ENCODE peak calls at places on chromosomes 3 and 15, in seven cellular contexts. One of them, this sample, is unnamed. For H3K4me1, the result is how much of the 10 kb centered on the place peaks cover.

GRCh38 chr15:64010719-64011118 is 35.6 kb downstream of the DAPK2 start:
- DNase-seq in HCT116: peak
- DNase-seq in GM23248: peak
- DNase-seq in OCI-LY7: peak
- DNase-seq in SK-N-SH: no peak
- DNase-seq in GM23338: no peak
- DNase-seq in neural progenitor cell: no peak
- DNase-seq in this sample: peak

GRCh38 chr15:71753346-71753745 is 57.0 kb upstream of the NR2E3 start:
- DNase-seq in GM23248: peak
- DNase-seq in SK-N-SH: no peak
- DNase-seq in OCI-LY7: no peak
- DNase-seq in GM23338: no peak
- DNase-seq in neural progenitor cell: no peak
- DNase-seq in HCT116: no peak
- DNase-seq in this sample: peak

GRCh38 chr15:90101130-90101968 is 919 bp downstream of the IDH2 start:
- DNase-seq in HCT116: no peak
- DNase-seq in neural progenitor cell: peak
- DNase-seq in GM23248: peak
- DNase-seq in OCI-LY7: peak
- DNase-seq in GM23338: peak
- DNase-seq in SK-N-SH: peak
- DNase-seq in this sample: no peak

GRCh38 chr3:184593201-184593922 is 31.8 kb downstream of the EPHB3 start:
- DNase-seq in HCT116: no peak
- DNase-seq in SK-N-SH: peak
- DNase-seq in GM23248: peak
- DNase-seq in OCI-LY7: no peak
- DNase-seq in GM23338: no peak
- DNase-seq in neural progenitor cell: no peak
- DNase-seq in this sample: no peak

GRCh38 chr3:194779729-194780224 is 94.1 kb downstream of the FAM43A start:
- DNase-seq in GM23338: no peak
- DNase-seq in OCI-LY7: no peak
- DNase-seq in neural progenitor cell: no peak
- DNase-seq in SK-N-SH: no peak
- DNase-seq in GM23248: peak
- DNase-seq in HCT116: no peak
- DNase-seq in this sample: no peak

GRCh38 chr15:64635486-64635815 is 139.9 kb downstream of the RBPMS2 start:
- DNase-seq in GM23248: peak
- DNase-seq in neural progenitor cell: peak
- DNase-seq in SK-N-SH: peak
- DNase-seq in OCI-LY7: no peak
- DNase-seq in GM23338: no peak
- DNase-seq in HCT116: no peak
- DNase-seq in this sample: no peak

GRCh38 chr15:51849866-51850265 is 20.4 kb downstream of the TMOD3 start:
- DNase-seq in GM23338: no peak
- DNase-seq in SK-N-SH: no peak
- DNase-seq in neural progenitor cell: no peak
- DNase-seq in OCI-LY7: no peak
- DNase-seq in HCT116: no peak
- DNase-seq in GM23248: no peak
- DNase-seq in this sample: no peak

GRCh38 chr15:68833734-68834334 is 13.1 kb upstream of the ANP32A start:
- DNase-seq in GM23338: no peak
- DNase-seq in SK-N-SH: peak
- DNase-seq in OCI-LY7: peak
- DNase-seq in HCT116: no peak
- DNase-seq in GM23248: no peak
- DNase-seq in neural progenitor cell: no peak
- DNase-seq in this sample: no peak

GRCh38 chr3:156817931-156818765 is 8.0 kb upstream of the LEKR1 start:
- DNase-seq in OCI-LY7: no peak
- DNase-seq in SK-N-SH: no peak
- DNase-seq in neural progenitor cell: no peak
- DNase-seq in HCT116: no peak
- DNase-seq in GM23338: no peak
- DNase-seq in GM23248: peak
- DNase-seq in this sample: peak

GRCh38 chr15:100890059-100890720 is 10.6 kb downstream of the ALDH1A3 start:
- DNase-seq in GM23248: peak
- DNase-seq in GM23338: no peak
- DNase-seq in neural progenitor cell: no peak
- DNase-seq in OCI-LY7: no peak
- DNase-seq in SK-N-SH: no peak
- DNase-seq in HCT116: no peak
- DNase-seq in this sample: peak

GRCh38 chr3:155185623-155186022 is 105.5 kb downstream of the MME start:
- DNase-seq in neural progenitor cell: no peak
- DNase-seq in SK-N-SH: no peak
- DNase-seq in GM23248: peak
- DNase-seq in GM23338: peak
- DNase-seq in OCI-LY7: no peak
- DNase-seq in HCT116: no peak
- DNase-seq in this sample: peak

GRCh38 chr3:132180337-132180791 is 136.8 kb upstream of the ACP3 start:
- DNase-seq in HCT116: peak
- DNase-seq in GM23338: peak
- DNase-seq in neural progenitor cell: peak
- DNase-seq in SK-N-SH: peak
- DNase-seq in GM23248: peak
- DNase-seq in OCI-LY7: peak
- DNase-seq in this sample: peak
- TF ChIP-seq EZH2phosphoT487 in HCT116: no peak
- TF ChIP-seq EZH2phosphoT487 in GM23338: no peak
- TF ChIP-seq EZH2phosphoT487 in neural progenitor cell: no peak
- TF ChIP-seq EZH2phosphoT487 in SK-N-SH: no peak
- TF ChIP-seq EZH2phosphoT487 in GM23248: no peak
- TF ChIP-seq EZH2phosphoT487 in OCI-LY7: no peak
- TF ChIP-seq EZH2phosphoT487 in this sample: no peak

GRCh38 chr15:98772895-98773294 is 124.6 kb downstream of the IGF1R start:
- DNase-seq in GM23338: no peak
- DNase-seq in GM23248: no peak
- DNase-seq in HCT116: no peak
- DNase-seq in SK-N-SH: no peak
- DNase-seq in neural progenitor cell: no peak
- DNase-seq in OCI-LY7: no peak
- DNase-seq in this sample: no peak
- H3K4me1 ChIP-seq in GM23338: half or more
- H3K4me1 ChIP-seq in GM23248: under half
- H3K4me1 ChIP-seq in HCT116: under half
- H3K4me1 ChIP-seq in SK-N-SH: under half
- H3K4me1 ChIP-seq in neural progenitor cell: under half
- H3K4me1 ChIP-seq in OCI-LY7: under half
- H3K4me1 ChIP-seq in this sample: under half

DNA sequence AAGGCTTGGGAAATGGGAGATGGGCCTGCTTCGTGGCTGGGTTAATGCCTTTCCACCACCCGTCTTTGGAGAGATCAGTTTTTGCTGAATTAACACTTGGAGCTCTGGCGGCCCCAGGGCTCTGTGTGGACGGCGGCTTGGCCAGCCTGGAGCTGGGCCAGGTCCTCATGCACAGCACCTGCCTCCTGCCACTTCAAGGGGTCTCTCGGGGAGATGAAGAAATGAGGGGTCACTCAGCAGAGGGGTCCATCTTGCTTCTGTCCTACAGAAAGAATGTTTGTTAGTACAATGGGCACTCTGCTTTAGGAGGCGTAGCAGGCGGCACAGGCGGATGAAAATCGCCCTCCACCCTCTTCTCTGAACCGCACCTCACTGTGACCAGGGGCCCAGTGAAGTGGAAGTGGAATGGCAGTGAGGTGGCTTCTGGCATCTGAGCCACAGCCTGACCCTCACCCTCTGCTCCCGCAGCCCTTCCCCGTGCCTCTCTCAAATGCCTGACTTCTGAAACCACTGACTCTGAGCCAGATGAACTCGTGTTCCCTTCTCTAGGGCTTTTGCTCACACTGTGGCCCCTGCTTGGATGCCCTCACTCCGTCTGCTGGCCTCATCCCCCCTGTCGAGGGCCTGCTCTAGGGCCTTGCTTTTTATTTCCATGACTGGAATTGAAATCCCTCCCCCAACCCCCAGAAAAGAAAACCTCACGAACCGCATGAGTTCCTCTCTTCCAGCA is 42.2 kb downstream of the CHDH start:
- DNase-seq in OCI-LY7: no peak
- DNase-seq in GM23248: no peak
- DNase-seq in GM23338: no peak
- DNase-seq in neural progenitor cell: no peak
- DNase-seq in SK-N-SH: no peak
- DNase-seq in HCT116: no peak
- DNase-seq in this sample: no peak
- TF ChIP-seq EZH2phosphoT487 in OCI-LY7: no peak
- TF ChIP-seq EZH2phosphoT487 in GM23248: no peak
- TF ChIP-seq EZH2phosphoT487 in GM23338: no peak
- TF ChIP-seq EZH2phosphoT487 in neural progenitor cell: no peak
- TF ChIP-seq EZH2phosphoT487 in SK-N-SH: no peak
- TF ChIP-seq EZH2phosphoT487 in HCT116: no peak
- TF ChIP-seq EZH2phosphoT487 in this sample: no peak

GRCh38 chr3:34016925-34017592 is 218.6 kb downstream of the PDCD6IP start:
- DNase-seq in neural progenitor cell: no peak
- DNase-seq in GM23338: no peak
- DNase-seq in OCI-LY7: peak
- DNase-seq in SK-N-SH: no peak
- DNase-seq in HCT116: no peak
- DNase-seq in GM23248: no peak
- DNase-seq in this sample: no peak

GRCh38 chr3:34012102-34012461 is 213.7 kb downstream of the PDCD6IP start:
- DNase-seq in OCI-LY7: no peak
- DNase-seq in HCT116: peak
- DNase-seq in GM23248: peak
- DNase-seq in GM23338: no peak
- DNase-seq in neural progenitor cell: peak
- DNase-seq in SK-N-SH: peak
- DNase-seq in this sample: peak

GRCh38 chr3:34017757-34018156 is 219.3 kb downstream of the PDCD6IP start:
- DNase-seq in HCT116: no peak
- DNase-seq in OCI-LY7: no peak
- DNase-seq in SK-N-SH: no peak
- DNase-seq in GM23248: no peak
- DNase-seq in GM23338: no peak
- DNase-seq in neural progenitor cell: no peak
- DNase-seq in this sample: no peak

GRCh38 chr3:34013818-34014576 is 215.6 kb downstream of the PDCD6IP start:
- DNase-seq in SK-N-SH: no peak
- DNase-seq in GM23338: no peak
- DNase-seq in OCI-LY7: no peak
- DNase-seq in GM23248: no peak
- DNase-seq in neural progenitor cell: no peak
- DNase-seq in HCT116: no peak
- DNase-seq in this sample: no peak

GRCh38 chr3:34015204-34016142 is 217.0 kb downstream of the PDCD6IP start:
- DNase-seq in GM23248: peak
- DNase-seq in OCI-LY7: peak
- DNase-seq in SK-N-SH: no peak
- DNase-seq in HCT116: no peak
- DNase-seq in neural progenitor cell: peak
- DNase-seq in GM23338: peak
- DNase-seq in this sample: peak
- H3K4me1 ChIP-seq in GM23248: under half
- H3K4me1 ChIP-seq in OCI-LY7: half or more
- H3K4me1 ChIP-seq in SK-N-SH: under half
- H3K4me1 ChIP-seq in HCT116: under half
- H3K4me1 ChIP-seq in neural progenitor cell: under half
- H3K4me1 ChIP-seq in GM23338: under half
- H3K4me1 ChIP-seq in this sample: under half

GRCh38 chr3:43028678-43029490 is 49.8 kb downstream of the GASK1A start:
- DNase-seq in OCI-LY7: no peak
- DNase-seq in GM23248: no peak
- DNase-seq in neural progenitor cell: no peak
- DNase-seq in SK-N-SH: no peak
- DNase-seq in GM23338: no peak
- DNase-seq in HCT116: no peak
- DNase-seq in this sample: peak
- TF ChIP-seq EZH2phosphoT487 in OCI-LY7: no peak
- TF ChIP-seq EZH2phosphoT487 in GM23248: no peak
- TF ChIP-seq EZH2phosphoT487 in neural progenitor cell: no peak
- TF ChIP-seq EZH2phosphoT487 in SK-N-SH: no peak
- TF ChIP-seq EZH2phosphoT487 in GM23338: no peak
- TF ChIP-seq EZH2phosphoT487 in HCT116: no peak
- TF ChIP-seq EZH2phosphoT487 in this sample: no peak

This sample was measured in PC-3.